ENCODE peak calls at places on chromosomes 16 and 17, in five cellular contexts. T is CD4-positive, alpha-beta T cell; V is GM20000; G is B cell; P is fibroblast of the aortic adventitia. Q is an unnamed sample.

GRCh38 chr17:47423406-47424295 is 99.9 kb downstream of the EFCAB13 start:
- DNase-seq in T (no peak), V (peak; percentile 61), G (peak; percentile 36), P (no peak), Q (peak; percentile 52)

GRCh38 chr16:27779719-27780161 is 229.8 kb downstream of the KATNIP start:
- DNase-seq in T (no peak), V (no peak), G (no peak), P (peak; percentile 60), Q (no peak)

GRCh38 chr17:57989011-57989345 is 924 bp upstream of the VEZF1 start:
- DNase-seq in T (no peak), V (no peak), G (no peak), P (no peak), Q (no peak)

GRCh38 chr17:29176500-29177351 is 3.5 kb downstream of the MYO18A start:
- DNase-seq in T (peak; percentile 64), V (peak; percentile 87), G (peak; percentile 69), P (peak; percentile 37), Q (peak; percentile 86)

GRCh38 chr16:69166221-69166833 is 20.6 kb upstream of the SNTB2 start:
- DNase-seq in T (peak; percentile 35), V (peak; percentile 38), G (no peak), P (peak; percentile 39), Q (peak; percentile 69)

GRCh38 chr17:3998436-3998835 is 34.2 kb upstream of the ATP2A3 start:
- DNase-seq in T (no peak), V (no peak), G (no peak), P (no peak), Q (no peak)

GRCh38 chr16:59198487-59198886 is 464.4 kb upstream of the GOT2 start:
- DNase-seq in T (no peak), V (no peak), G (no peak), P (no peak), Q (no peak)

GRCh38 chr17:3692346-3692745 is 3.6 kb downstream of the P2RX5 start:
- DNase-seq in T (no peak), V (no peak), G (no peak), P (no peak), Q (no peak)

GRCh38 chr16:89958068-89958467 is 9.5 kb downstream of the DEF8 start:
- DNase-seq in T (no peak), V (no peak), G (no peak), P (no peak), Q (no peak)

GRCh38 chr17:2122641-2123302 is 67.9 kb downstream of the HIC1 start:
- DNase-seq in T (no peak), V (peak; percentile 58), G (peak; percentile 14), P (peak; percentile 92), Q (peak; percentile 67)

GRCh38 chr17:82837586-82838320 is 2.1 kb downstream of the ZNF750 start:
- DNase-seq in T (no peak), V (no peak), G (no peak), P (no peak), Q (no peak)

GRCh38 chr17:29195465-29196081 is 15.4 kb upstream of the MYO18A start:
- DNase-seq in T (no peak), V (peak; percentile 69), G (peak; percentile 48), P (no peak), Q (peak; percentile 66)

GRCh38 chr17:17052462-17053221 is 10.4 kb downstream of the MPRIP start:
- DNase-seq in T (peak; percentile 25), V (no peak), G (no peak), P (no peak), Q (no peak)

GRCh38 chr17:56630202-56630601 is 36.7 kb downstream of the NOG start:
- DNase-seq in T (no peak), V (no peak), G (no peak), P (no peak), Q (no peak)

GRCh38 chr17:48799069-48799710 is 17.8 kb downstream of the TTLL6 start:
- DNase-seq in T (no peak), V (no peak), G (no peak), P (no peak), Q (no peak)

GRCh38 chr17:79572136-79572915 is 38.5 kb downstream of the RBFOX3 start:
- DNase-seq in T (no peak), V (no peak), G (no peak), P (no peak), Q (no peak)

GRCh38 chr16:88345943-88346560 is 36.7 kb upstream of the ZNF469 start:
- DNase-seq in T (no peak), V (no peak), G (no peak), P (no peak), Q (no peak)

GRCh38 chr16:11251525-11252481 is 4.2 kb downstream of the SOCS1 start:
- DNase-seq in T (peak; percentile 78), V (peak; percentile 71), G (peak; percentile 34), P (peak; percentile 33), Q (peak; percentile 78)

GRCh38 chr16:77288222-77288621 is 89.0 kb downstream of the SYCE1L start:
- DNase-seq in T (no peak), V (no peak), G (no peak), P (peak; percentile 97), Q (no peak)

GRCh38 chr17:1022278-1023024 is 25.5 kb downstream of the TIMM22 start:
- DNase-seq in T (no peak), V (no peak), G (no peak), P (no peak), Q (no peak)

GRCh38 chr16:15487336-15488284 is 53.2 kb downstream of the BMERB1 start:
- DNase-seq in T (no peak), V (no peak), G (no peak), P (no peak), Q (no peak)

GRCh38 chr17:73722163-73722562 is 77.9 kb upstream of the SDK2 start:
- DNase-seq in T (peak; percentile 44), V (no peak), G (peak; percentile 19), P (no peak), Q (no peak)

GRCh38 chr17:151004-151403 is 13.6 kb downstream of the SCGB1C2 start:
- DNase-seq in T (no peak), V (no peak), G (no peak), P (no peak), Q (no peak)

GRCh38 chr16:61413026-61413425 is 623.2 kb downstream of the CDH8 start:
- DNase-seq in T (no peak), V (no peak), G (no peak), P (no peak), Q (no peak)

GRCh38 chr17:41785876-41786226 is 660 bp downstream of the JUP start:
- DNase-seq in T (no peak), V (no peak), G (peak; percentile 75), P (no peak), Q (no peak)

GRCh38 chr17:17226451-17227265 is 10.3 kb downstream of the FLCN start:
- DNase-seq in T (no peak), V (no peak), G (no peak), P (no peak), Q (no peak)

GRCh38 chr17:65085397-65085796 is 28.9 kb upstream of the GNA13 start:
- DNase-seq in T (no peak), V (no peak), G (no peak), P (no peak), Q (no peak)

GRCh38 chr16:72107371-72107770 is 13.7 kb downstream of the DHX38 start:
- DNase-seq in T (no peak), V (no peak), G (no peak), P (no peak), Q (no peak)

GRCh38 chr17:31310260-31310659 is 3.6 kb downstream of the EVI2B start:
- DNase-seq in T (peak; percentile 56), V (no peak), G (peak; percentile 42), P (no peak), Q (no peak)

GRCh38 chr16:83059237-83059636 is 432.5 kb downstream of the CDH13 start:
- DNase-seq in T (no peak), V (no peak), G (no peak), P (no peak), Q (no peak)

GRCh38 chr16:68083239-68083781 is 1.9 kb upstream of the NFATC3 start:
- DNase-seq in T (no peak), V (no peak), G (no peak), P (no peak), Q (no peak)

GRCh38 chr16:68084504-68085258 is 489 bp upstream of the NFATC3 start:
- DNase-seq in T (peak; percentile 84), V (peak; percentile 88), G (peak; percentile 92), P (peak; percentile 40), Q (peak; percentile 87)

GRCh38 chr16:68085259-68086071 is at the start of gene NFATC3:
- DNase-seq in T (peak; percentile 99), V (peak; percentile 97), G (peak; percentile 100), P (peak; percentile 94), Q (peak; percentile 97)

GRCh38 chr16:68082596-68083238 is 2.5 kb upstream of the NFATC3 start:
- DNase-seq in T (no peak), V (no peak), G (no peak), P (no peak), Q (no peak)

GRCh38 chr16:68083861-68084503 is 1.2 kb upstream of the NFATC3 start:
- DNase-seq in T (no peak), V (no peak), G (no peak), P (no peak), Q (no peak)
- TF ChIP-seq CTCF in T (no peak), V (no peak), G (no peak), P (no peak), Q (no peak)

GRCh38 chr16:57906385-57907316 is 64.3 kb downstream of the CNGB1 start:
- DNase-seq in T (peak; percentile 41), V (no peak), G (peak; percentile 40), P (no peak), Q (no peak)
- TF ChIP-seq CTCF in T (peak; percentile 40), V (peak; percentile 40), G (peak; percentile 35), P (peak; percentile 66), Q (peak; percentile 50)

DNA sequence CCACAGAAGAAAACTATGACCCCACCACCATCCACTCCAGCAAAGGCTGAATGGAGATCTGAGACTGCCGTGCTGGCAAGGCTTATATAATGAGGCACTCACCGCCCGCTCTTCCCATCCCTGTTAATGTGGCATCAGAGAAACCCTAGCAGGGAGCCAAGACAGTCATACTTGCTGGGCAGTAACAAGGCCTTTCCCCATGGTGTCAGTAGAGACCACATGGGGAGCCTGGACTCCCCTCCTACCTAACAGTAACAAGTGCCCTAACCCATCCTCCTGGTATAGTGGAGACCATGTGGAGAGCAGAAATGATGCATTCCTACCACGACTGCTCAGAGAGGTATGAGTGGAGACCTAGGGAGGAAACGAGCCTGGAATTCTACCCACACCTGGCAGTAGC is 235.2 kb downstream of the C16orf78 start:
- DNase-seq in T (no peak), V (no peak), G (no peak), P (peak; percentile 74), Q (no peak)
- TF ChIP-seq CTCF in T (no peak), V (no peak), G (no peak), P (peak; percentile 87), Q (peak; percentile 26)

DNA sequence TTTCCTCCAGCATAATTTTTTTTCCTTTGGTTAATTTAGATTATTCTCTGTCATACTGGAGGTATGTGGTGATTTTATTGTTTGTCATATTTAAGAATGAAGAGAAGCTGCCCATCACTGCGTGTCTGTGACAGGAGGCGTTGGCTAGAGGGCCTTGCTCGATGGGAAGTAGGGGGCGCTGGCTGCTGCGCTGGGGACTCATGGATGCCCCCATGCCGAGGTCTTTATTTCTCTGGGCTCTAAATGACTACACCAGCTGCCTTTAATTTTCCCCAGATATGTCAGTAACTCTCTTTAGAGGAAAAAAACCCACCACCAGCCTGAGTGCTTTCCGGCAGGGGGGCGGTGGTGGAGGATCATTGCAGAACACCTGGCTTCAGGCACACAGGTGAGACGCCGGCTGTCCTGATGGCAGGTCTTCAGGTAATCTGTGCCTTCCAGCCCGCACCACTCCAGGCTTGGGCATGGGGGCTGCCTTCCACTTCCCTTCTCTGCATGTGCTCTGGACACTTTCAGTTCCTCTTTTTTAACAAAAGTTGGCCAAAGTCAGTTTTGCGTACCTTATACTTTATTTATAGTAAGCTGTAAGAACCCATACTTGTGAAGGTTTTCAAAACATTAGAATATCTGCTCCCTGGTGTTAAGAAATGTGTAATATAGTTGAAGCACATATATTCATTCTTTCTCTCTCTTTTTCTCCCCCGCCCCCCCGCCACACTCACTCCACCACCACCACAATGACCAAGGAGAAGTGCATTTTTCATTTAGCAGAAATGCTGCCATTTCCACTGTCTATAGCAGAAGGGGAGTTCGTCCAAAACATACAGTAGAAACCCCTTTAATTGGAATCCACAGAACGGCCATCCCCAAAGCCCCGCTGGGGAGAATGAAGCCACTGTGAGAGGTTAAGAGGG is 192.7 kb downstream of the RPTOR start:
- DNase-seq in T (no peak), V (peak; percentile 84), G (peak; percentile 80), P (no peak), Q (peak; percentile 85)
- TF ChIP-seq CTCF in T (no peak), V (peak; percentile 39), G (peak; percentile 5), P (no peak), Q (peak; percentile 52)